ENCODE peak calls at places on chromosomes 2 and 18, in four cellular contexts. I is LHCN-M2, W is iPS DF 19.7, F is GM12865. N is an unnamed sample.

GRCh38 chr2:142142595-142142994 is 11.8 kb upstream of the LRP1B start:
- DNase-seq in I (no peak), W (no peak), F (no peak), N (no peak)

GRCh38 chr18:68219867-68220266 is 495.0 kb downstream of the TMX3 start:
- DNase-seq in I (peak), W (no peak), F (no peak), N (no peak)

GRCh38 chr2:19752500-19752899 is 149.3 kb downstream of the TTC32 start:
- DNase-seq in I (no peak), W (no peak), F (no peak), N (no peak)

GRCh38 chr2:152165780-152166179 is 9.8 kb downstream of the STAM2 start:
- DNase-seq in I (no peak), W (no peak), F (no peak), N (no peak)

GRCh38 chr2:201448701-201449100 is 2.6 kb downstream of the TRAK2 start:
- DNase-seq in I (no peak), W (no peak), F (no peak), N (no peak)

GRCh38 chr2:98560256-98560771 is 48.0 kb downstream of the COA5 start:
- DNase-seq in I (peak), W (no peak), F (peak), N (no peak)

GRCh38 chr2:209473930-209474419 is 50.1 kb downstream of the MAP2 start:
- DNase-seq in I (peak), W (no peak), F (no peak), N (no peak)

GRCh38 chr2:7165736-7166135 is 248.5 kb downstream of the RNF144A start:
- DNase-seq in I (no peak), W (no peak), F (no peak), N (no peak)

GRCh38 chr2:230343747-230344146 is 16.8 kb downstream of the SP140L start:
- DNase-seq in I (peak), W (no peak), F (no peak), N (no peak)

GRCh38 chr2:47530105-47530504 is 127.1 kb downstream of the MSH2 start:
- DNase-seq in I (no peak), W (no peak), F (no peak), N (no peak)

GRCh38 chr2:23940976-23941605 is 828 bp downstream of the UBXN2A start:
- DNase-seq in I (peak), W (no peak), F (no peak), N (peak)

GRCh38 chr2:67612576-67612981 is 215.4 kb downstream of the ETAA1 start:
- DNase-seq in I (peak), W (no peak), F (no peak), N (no peak)

GRCh38 chr18:52343731-52344340 is 3.8 kb downstream of the DCC start:
- DNase-seq in I (no peak), W (no peak), F (no peak), N (no peak)

GRCh38 chr2:158805936-158806335 is 10.8 kb downstream of the DAPL1 start:
- DNase-seq in I (no peak), W (no peak), F (no peak), N (no peak)

GRCh38 chr2:178865121-178865520 is 57.9 kb upstream of the TTN start:
- DNase-seq in I (peak), W (no peak), F (no peak), N (no peak)

GRCh38 chr18:35559867-35560266 is 21.7 kb upstream of the GALNT1 start:
- DNase-seq in I (no peak), W (no peak), F (no peak), N (no peak)

GRCh38 chr18:65942854-65943253 is 192.0 kb downstream of the CDH7 start:
- DNase-seq in I (no peak), W (no peak), F (no peak), N (no peak)

GRCh38 chr2:85468704-85469349 is 50.3 kb downstream of the SH2D6 start:
- DNase-seq in I (peak), W (peak), F (no peak), N (no peak)

GRCh38 chr18:2963048-2963447 is 49.9 kb downstream of the LPIN2 start:
- DNase-seq in I (no peak), W (no peak), F (peak), N (peak)

GRCh38 chr2:18349421-18349820 is 211.0 kb downstream of the RDH14 start:
- DNase-seq in I (no peak), W (no peak), F (no peak), N (no peak)

GRCh38 chr2:19349911-19350677 is 8.3 kb downstream of the OSR1 start:
- DNase-seq in I (no peak), W (no peak), F (peak), N (no peak)

GRCh38 chr2:42076357-42076921 is 28.6 kb downstream of the PKDCC start:
- DNase-seq in I (no peak), W (no peak), F (no peak), N (no peak)

GRCh38 chr2:28895189-28895893 is 874 bp downstream of the WDR43 start:
- DNase-seq in I (peak), W (no peak), F (peak), N (no peak)

GRCh38 chr2:66134113-66134730 is 300.7 kb upstream of the MEIS1 start:
- DNase-seq in I (no peak), W (no peak), F (no peak), N (no peak)

GRCh38 chr2:104858325-104858978 is 4.5 kb downstream of the POU3F3 start:
- DNase-seq in I (no peak), W (no peak), F (no peak), N (no peak)

GRCh38 chr2:42136832-42137821 is 32.0 kb upstream of the EML4 start:
- DNase-seq in I (no peak), W (no peak), F (no peak), N (no peak)

GRCh38 chr2:172642301-172643020 is 86.6 kb downstream of the PDK1 start:
- DNase-seq in I (no peak), W (no peak), F (no peak), N (no peak)

GRCh38 chr2:203804070-203804469 is 63.5 kb upstream of the CTLA4 start:
- DNase-seq in I (peak), W (no peak), F (no peak), N (no peak)

GRCh38 chr18:57784034-57784815 is 18.9 kb downstream of the ATP8B1 start:
- DNase-seq in I (peak), W (no peak), F (no peak), N (no peak)

GRCh38 chr18:68177807-68178702 is 536.9 kb downstream of the TMX3 start:
- DNase-seq in I (peak), W (no peak), F (no peak), N (no peak)

GRCh38 chr2:116988303-116988702 is 826.2 kb upstream of the DDX18 start:
- DNase-seq in I (no peak), W (no peak), F (no peak), N (no peak)

N was measured in KG1.